ENCODE peak calls at places on chromosomes 7 and 10, in six cellular contexts. K is effector memory CD4-positive, alpha-beta T cell; D is activated CD4-positive, alpha-beta T cell treated with anti-CD3 and anti-CD28 coated beads for 1 hour; I is NCI-H460; O is H54; S is AG04450. N is an unnamed sample.
A peak's percentile ranks its signal among the peaks of the same experiment; 100 is the strongest.

GRCh38 chr7:45924283-45924682 is 3.2 kb upstream of the IGFBP3 start:
- DNase-seq in K (no peak), D (no peak), I (peak; percentile 40), O (peak; percentile 86), S (no peak), N (no peak)

GRCh38 chr7:69811682-69812344 is 213.5 kb downstream of the AUTS2 start:
- DNase-seq in K (no peak), D (no peak), I (no peak), O (no peak), S (no peak), N (no peak)

GRCh38 chr10:53314856-53315255 is 542.3 kb upstream of the MBL2 start:
- DNase-seq in K (no peak), D (no peak), I (peak; percentile 59), O (peak; percentile 5), S (peak; percentile 77), N (no peak)

GRCh38 chr7:85320699-85321476 is 134.0 kb upstream of the SEMA3D start:
- DNase-seq in K (no peak), D (no peak), I (no peak), O (no peak), S (no peak), N (no peak)

GRCh38 chr10:50033481-50033880 is 34.3 kb upstream of the WASHC2A start:
- DNase-seq in K (no peak), D (no peak), I (no peak), O (no peak), S (peak; percentile 39), N (no peak)

GRCh38 chr7:27745064-27745583 is 5.2 kb downstream of the TAX1BP1 start:
- DNase-seq in K (no peak), D (no peak), I (peak; percentile 69), O (peak; percentile 46), S (peak; percentile 51), N (no peak)

GRCh38 chr7:86733783-86734182 is 90.1 kb downstream of the GRM3 start:
- DNase-seq in K (no peak), D (no peak), I (peak; percentile 27), O (no peak), S (no peak), N (no peak)

GRCh38 chr10:79487296-79488194 is 24.8 kb upstream of the EIF5AL1 start:
- DNase-seq in K (peak; percentile 4), D (no peak), I (peak; percentile 38), O (peak; percentile 82), S (no peak), N (peak; percentile 34)

GRCh38 chr7:1620835-1621234 is 49.2 kb upstream of the ELFN1 start:
- DNase-seq in K (no peak), D (no peak), I (no peak), O (no peak), S (no peak), N (no peak)

GRCh38 chr7:137728426-137728825 is 118.3 kb downstream of the DGKI start:
- DNase-seq in K (no peak), D (no peak), I (no peak), O (no peak), S (no peak), N (no peak)

GRCh38 chr7:22361795-22362194 is 4.8 kb upstream of the RAPGEF5 start:
- DNase-seq in K (no peak), D (no peak), I (no peak), O (no peak), S (no peak), N (no peak)

GRCh38 chr7:43594020-43594419 is 11.1 kb downstream of the STK17A start:
- DNase-seq in K (no peak), D (no peak), I (no peak), O (no peak), S (no peak), N (no peak)

GRCh38 chr10:69885379-69886156 is 83.9 kb downstream of the COL13A1 start:
- DNase-seq in K (no peak), D (no peak), I (no peak), O (no peak), S (no peak), N (no peak)

GRCh38 chr10:94205370-94205930 is 157.3 kb downstream of the NOC3L start:
- DNase-seq in K (no peak), D (no peak), I (no peak), O (no peak), S (no peak), N (no peak)

GRCh38 chr10:15563161-15563715 is 156.5 kb downstream of the ITGA8 start:
- DNase-seq in K (no peak), D (no peak), I (no peak), O (no peak), S (no peak), N (no peak)

GRCh38 chr10:29609696-29610095 is 25.1 kb downstream of the SVIL start:
- DNase-seq in K (no peak), D (no peak), I (no peak), O (no peak), S (no peak), N (no peak)

GRCh38 chr7:90579181-90579688 is 16.9 kb upstream of the CDK14 start:
- DNase-seq in K (no peak), D (no peak), I (no peak), O (no peak), S (no peak), N (no peak)

GRCh38 chr10:70657036-70657435 is 15.3 kb upstream of the ADAMTS14 start:
- DNase-seq in K (no peak), D (no peak), I (no peak), O (no peak), S (no peak), N (no peak)

GRCh38 chr10:72567884-72568283 is 58.0 kb downstream of the MICU1 start:
- DNase-seq in K (no peak), D (no peak), I (peak; percentile 21), O (peak; percentile 45), S (no peak), N (no peak)

GRCh38 chr10:76114556-76114955 is 683.1 kb downstream of the LRMDA start:
- DNase-seq in K (no peak), D (no peak), I (no peak), O (no peak), S (no peak), N (no peak)

GRCh38 chr7:121504478-121504877 is 108.4 kb upstream of the FAM3C start:
- DNase-seq in K (no peak), D (no peak), I (no peak), O (peak; percentile 44), S (peak; percentile 8), N (no peak)

GRCh38 chr7:11155883-11156282 is 182.2 kb downstream of the PHF14 start:
- DNase-seq in K (no peak), D (no peak), I (no peak), O (no peak), S (no peak), N (no peak)

GRCh38 chr10:109676703-109677102 is 246.6 kb downstream of the XPNPEP1 start:
- DNase-seq in K (no peak), D (no peak), I (no peak), O (no peak), S (no peak), N (no peak)

GRCh38 chr10:10213237-10213636 is 804.4 kb upstream of the CELF2 start:
- DNase-seq in K (no peak), D (no peak), I (no peak), O (no peak), S (no peak), N (no peak)

GRCh38 chr7:131555565-131556054 is 818 bp downstream of the PODXL start:
- DNase-seq in K (no peak), D (no peak), I (no peak), O (no peak), S (no peak), N (no peak)

GRCh38 chr10:26357203-26357602 is 80.9 kb upstream of the APBB1IP start:
- DNase-seq in K (no peak), D (no peak), I (no peak), O (no peak), S (no peak), N (no peak)

GRCh38 chr7:111495173-111495572 is 67.1 kb downstream of the IMMP2L start:
- DNase-seq in K (no peak), D (no peak), I (no peak), O (no peak), S (no peak), N (no peak)

GRCh38 chr10:124565565-124566221 is 104.1 kb downstream of the LHPP start:
- DNase-seq in K (no peak), D (no peak), I (peak; percentile 1), O (no peak), S (no peak), N (no peak)

GRCh38 chr10:84429926-84430520 is 101.6 kb downstream of the CCSER2 start:
- DNase-seq in K (peak; percentile 57), D (peak; percentile 38), I (peak; percentile 41), O (peak; percentile 18), S (no peak), N (peak; percentile 63)

GRCh38 chr10:74058658-74059057 is 60.7 kb downstream of the VCL start:
- DNase-seq in K (no peak), D (no peak), I (no peak), O (no peak), S (no peak), N (no peak)

GRCh38 chr7:138603549-138604324 is 97.4 kb downstream of the SVOPL start:
- DNase-seq in K (no peak), D (no peak), I (no peak), O (no peak), S (no peak), N (no peak)

GRCh38 chr10:88118769-88119559 is 255.5 kb downstream of the PTEN start:
- DNase-seq in K (no peak), D (no peak), I (no peak), O (no peak), S (no peak), N (no peak)

N was measured in T-helper 1 cell.